ENCODE peak calls at places on chromosomes 3 and 15, in ten cellular contexts. One of them, this sample, is unnamed.

GRCh38 chr3:154251610-154252009 is 72.7 kb downstream of the DHX36 start:
- DNase-seq in HT1080: no peak
- DNase-seq in neural progenitor cell: no peak
- DNase-seq in stimulated activated CD8-positive, alpha-beta memory T cell treated with anti-CD3 and anti-CD28 coated beads, Interleukin-15, amount 100 ng/mL, for 24 hours: no peak
- DNase-seq in body of pancreas: no peak
- DNase-seq in BJ: no peak
- DNase-seq in MM.1S: no peak
- DNase-seq in activated T-helper 1 cell treated with anti-CD3 and anti-CD28 coated beads, Interleukin-2, amount 50 U/mL, for 16 hours: no peak
- DNase-seq in T follicular helper cell: no peak
- DNase-seq in astrocyte of the spinal cord: no peak
- DNase-seq in this sample: no peak

GRCh38 chr15:20341901-20342605 is 199.5 kb downstream of the GOLGA6L6 start:
- DNase-seq in neural progenitor cell: peak; percentile 45
- DNase-seq in HT1080: no peak
- DNase-seq in astrocyte of the spinal cord: no peak
- DNase-seq in body of pancreas: peak; percentile 73
- DNase-seq in T follicular helper cell: no peak
- DNase-seq in BJ: no peak
- DNase-seq in stimulated activated CD8-positive, alpha-beta memory T cell treated with anti-CD3 and anti-CD28 coated beads, Interleukin-15, amount 100 ng/mL, for 24 hours: no peak
- DNase-seq in MM.1S: peak; percentile 6
- DNase-seq in activated T-helper 1 cell treated with anti-CD3 and anti-CD28 coated beads, Interleukin-2, amount 50 U/mL, for 16 hours: no peak
- DNase-seq in this sample: peak; percentile 2

GRCh38 chr3:48347500-48347899 is 14.0 kb upstream of the SPINK8 start:
- DNase-seq in body of pancreas: no peak
- DNase-seq in BJ: no peak
- DNase-seq in T follicular helper cell: no peak
- DNase-seq in astrocyte of the spinal cord: no peak
- DNase-seq in MM.1S: no peak
- DNase-seq in neural progenitor cell: no peak
- DNase-seq in stimulated activated CD8-positive, alpha-beta memory T cell treated with anti-CD3 and anti-CD28 coated beads, Interleukin-15, amount 100 ng/mL, for 24 hours: no peak
- DNase-seq in HT1080: no peak
- DNase-seq in activated T-helper 1 cell treated with anti-CD3 and anti-CD28 coated beads, Interleukin-2, amount 50 U/mL, for 16 hours: no peak
- DNase-seq in this sample: no peak

GRCh38 chr3:63861306-63861705 is 2.3 kb downstream of the THOC7 start:
- DNase-seq in neural progenitor cell: no peak
- DNase-seq in astrocyte of the spinal cord: no peak
- DNase-seq in stimulated activated CD8-positive, alpha-beta memory T cell treated with anti-CD3 and anti-CD28 coated beads, Interleukin-15, amount 100 ng/mL, for 24 hours: no peak
- DNase-seq in HT1080: no peak
- DNase-seq in activated T-helper 1 cell treated with anti-CD3 and anti-CD28 coated beads, Interleukin-2, amount 50 U/mL, for 16 hours: no peak
- DNase-seq in T follicular helper cell: no peak
- DNase-seq in BJ: no peak
- DNase-seq in MM.1S: no peak
- DNase-seq in body of pancreas: no peak
- DNase-seq in this sample: no peak

GRCh38 chr15:69568621-69569020 is 116.0 kb downstream of the RPLP1 start:
- DNase-seq in stimulated activated CD8-positive, alpha-beta memory T cell treated with anti-CD3 and anti-CD28 coated beads, Interleukin-15, amount 100 ng/mL, for 24 hours: no peak
- DNase-seq in MM.1S: no peak
- DNase-seq in body of pancreas: no peak
- DNase-seq in HT1080: peak; percentile 55
- DNase-seq in T follicular helper cell: no peak
- DNase-seq in neural progenitor cell: no peak
- DNase-seq in BJ: peak; percentile 27
- DNase-seq in astrocyte of the spinal cord: peak; percentile 65
- DNase-seq in activated T-helper 1 cell treated with anti-CD3 and anti-CD28 coated beads, Interleukin-2, amount 50 U/mL, for 16 hours: no peak
- DNase-seq in this sample: no peak

GRCh38 chr15:57017024-57017423 is 98.6 kb downstream of the TCF12 start:
- DNase-seq in MM.1S: no peak
- DNase-seq in neural progenitor cell: peak; percentile 27
- DNase-seq in astrocyte of the spinal cord: no peak
- DNase-seq in stimulated activated CD8-positive, alpha-beta memory T cell treated with anti-CD3 and anti-CD28 coated beads, Interleukin-15, amount 100 ng/mL, for 24 hours: no peak
- DNase-seq in BJ: no peak
- DNase-seq in body of pancreas: no peak
- DNase-seq in activated T-helper 1 cell treated with anti-CD3 and anti-CD28 coated beads, Interleukin-2, amount 50 U/mL, for 16 hours: no peak
- DNase-seq in HT1080: peak; percentile 16
- DNase-seq in T follicular helper cell: no peak
- DNase-seq in this sample: no peak

GRCh38 chr3:171125010-171125409 is 98.5 kb upstream of the SLC2A2 start:
- DNase-seq in astrocyte of the spinal cord: no peak
- DNase-seq in body of pancreas: no peak
- DNase-seq in stimulated activated CD8-positive, alpha-beta memory T cell treated with anti-CD3 and anti-CD28 coated beads, Interleukin-15, amount 100 ng/mL, for 24 hours: no peak
- DNase-seq in BJ: no peak
- DNase-seq in neural progenitor cell: no peak
- DNase-seq in MM.1S: no peak
- DNase-seq in HT1080: no peak
- DNase-seq in T follicular helper cell: no peak
- DNase-seq in activated T-helper 1 cell treated with anti-CD3 and anti-CD28 coated beads, Interleukin-2, amount 50 U/mL, for 16 hours: no peak
- DNase-seq in this sample: no peak

GRCh38 chr15:90219421-90220141 is 14.2 kb downstream of the CIB1 start:
- DNase-seq in BJ: no peak
- DNase-seq in T follicular helper cell: peak; percentile 34
- DNase-seq in body of pancreas: peak; percentile 67
- DNase-seq in neural progenitor cell: peak; percentile 76
- DNase-seq in HT1080: no peak
- DNase-seq in stimulated activated CD8-positive, alpha-beta memory T cell treated with anti-CD3 and anti-CD28 coated beads, Interleukin-15, amount 100 ng/mL, for 24 hours: peak; percentile 41
- DNase-seq in activated T-helper 1 cell treated with anti-CD3 and anti-CD28 coated beads, Interleukin-2, amount 50 U/mL, for 16 hours: no peak
- DNase-seq in astrocyte of the spinal cord: no peak
- DNase-seq in MM.1S: peak; percentile 9
- DNase-seq in this sample: peak; percentile 79

GRCh38 chr3:196987022-196987421 is 18.4 kb upstream of the PIGZ start:
- DNase-seq in MM.1S: no peak
- DNase-seq in BJ: no peak
- DNase-seq in activated T-helper 1 cell treated with anti-CD3 and anti-CD28 coated beads, Interleukin-2, amount 50 U/mL, for 16 hours: no peak
- DNase-seq in body of pancreas: no peak
- DNase-seq in stimulated activated CD8-positive, alpha-beta memory T cell treated with anti-CD3 and anti-CD28 coated beads, Interleukin-15, amount 100 ng/mL, for 24 hours: no peak
- DNase-seq in neural progenitor cell: no peak
- DNase-seq in HT1080: no peak
- DNase-seq in T follicular helper cell: no peak
- DNase-seq in astrocyte of the spinal cord: no peak
- DNase-seq in this sample: no peak

GRCh38 chr15:41690636-41691035 is 30.4 kb downstream of the MGA start:
- DNase-seq in astrocyte of the spinal cord: no peak
- DNase-seq in BJ: no peak
- DNase-seq in neural progenitor cell: no peak
- DNase-seq in MM.1S: no peak
- DNase-seq in HT1080: no peak
- DNase-seq in T follicular helper cell: no peak
- DNase-seq in stimulated activated CD8-positive, alpha-beta memory T cell treated with anti-CD3 and anti-CD28 coated beads, Interleukin-15, amount 100 ng/mL, for 24 hours: no peak
- DNase-seq in activated T-helper 1 cell treated with anti-CD3 and anti-CD28 coated beads, Interleukin-2, amount 50 U/mL, for 16 hours: no peak
- DNase-seq in body of pancreas: no peak
- DNase-seq in this sample: no peak

GRCh38 chr15:36755341-36755740 is 175.9 kb downstream of the CDIN1 start:
- DNase-seq in neural progenitor cell: no peak
- DNase-seq in astrocyte of the spinal cord: no peak
- DNase-seq in T follicular helper cell: no peak
- DNase-seq in activated T-helper 1 cell treated with anti-CD3 and anti-CD28 coated beads, Interleukin-2, amount 50 U/mL, for 16 hours: no peak
- DNase-seq in HT1080: no peak
- DNase-seq in BJ: no peak
- DNase-seq in MM.1S: no peak
- DNase-seq in stimulated activated CD8-positive, alpha-beta memory T cell treated with anti-CD3 and anti-CD28 coated beads, Interleukin-15, amount 100 ng/mL, for 24 hours: no peak
- DNase-seq in body of pancreas: no peak
- DNase-seq in this sample: no peak

GRCh38 chr3:194944526-194944925 is 258.8 kb downstream of the FAM43A start:
- DNase-seq in BJ: no peak
- DNase-seq in HT1080: no peak
- DNase-seq in T follicular helper cell: no peak
- DNase-seq in astrocyte of the spinal cord: no peak
- DNase-seq in body of pancreas: no peak
- DNase-seq in neural progenitor cell: no peak
- DNase-seq in MM.1S: no peak
- DNase-seq in stimulated activated CD8-positive, alpha-beta memory T cell treated with anti-CD3 and anti-CD28 coated beads, Interleukin-15, amount 100 ng/mL, for 24 hours: no peak
- DNase-seq in activated T-helper 1 cell treated with anti-CD3 and anti-CD28 coated beads, Interleukin-2, amount 50 U/mL, for 16 hours: no peak
- DNase-seq in this sample: no peak

GRCh38 chr3:49602877-49603411 is 48.7 kb downstream of the BSN start:
- DNase-seq in T follicular helper cell: peak; percentile 25
- DNase-seq in astrocyte of the spinal cord: no peak
- DNase-seq in BJ: no peak
- DNase-seq in neural progenitor cell: no peak
- DNase-seq in HT1080: peak; percentile 53
- DNase-seq in body of pancreas: no peak
- DNase-seq in activated T-helper 1 cell treated with anti-CD3 and anti-CD28 coated beads, Interleukin-2, amount 50 U/mL, for 16 hours: peak; percentile 26
- DNase-seq in stimulated activated CD8-positive, alpha-beta memory T cell treated with anti-CD3 and anti-CD28 coated beads, Interleukin-15, amount 100 ng/mL, for 24 hours: peak; percentile 20
- DNase-seq in MM.1S: no peak
- DNase-seq in this sample: no peak

GRCh38 chr3:68057637-68058320 is 403.4 kb upstream of the SUCLG2 start:
- DNase-seq in activated T-helper 1 cell treated with anti-CD3 and anti-CD28 coated beads, Interleukin-2, amount 50 U/mL, for 16 hours: peak; percentile 45
- DNase-seq in HT1080: no peak
- DNase-seq in T follicular helper cell: peak; percentile 66
- DNase-seq in MM.1S: no peak
- DNase-seq in neural progenitor cell: no peak
- DNase-seq in BJ: no peak
- DNase-seq in stimulated activated CD8-positive, alpha-beta memory T cell treated with anti-CD3 and anti-CD28 coated beads, Interleukin-15, amount 100 ng/mL, for 24 hours: no peak
- DNase-seq in astrocyte of the spinal cord: no peak
- DNase-seq in body of pancreas: no peak
- DNase-seq in this sample: no peak

GRCh38 chr3:22371592-22372291 is 620.7 kb upstream of the ZNF385D start:
- DNase-seq in activated T-helper 1 cell treated with anti-CD3 and anti-CD28 coated beads, Interleukin-2, amount 50 U/mL, for 16 hours: no peak
- DNase-seq in MM.1S: no peak
- DNase-seq in body of pancreas: peak; percentile 7
- DNase-seq in BJ: no peak
- DNase-seq in HT1080: no peak
- DNase-seq in T follicular helper cell: no peak
- DNase-seq in neural progenitor cell: peak; percentile 49
- DNase-seq in astrocyte of the spinal cord: no peak
- DNase-seq in stimulated activated CD8-positive, alpha-beta memory T cell treated with anti-CD3 and anti-CD28 coated beads, Interleukin-15, amount 100 ng/mL, for 24 hours: no peak
- DNase-seq in this sample: no peak

GRCh38 chr3:128346562-128346961 is 120.1 kb downstream of the DNAJB8 start:
- DNase-seq in astrocyte of the spinal cord: no peak
- DNase-seq in neural progenitor cell: no peak
- DNase-seq in MM.1S: no peak
- DNase-seq in stimulated activated CD8-positive, alpha-beta memory T cell treated with anti-CD3 and anti-CD28 coated beads, Interleukin-15, amount 100 ng/mL, for 24 hours: no peak
- DNase-seq in body of pancreas: no peak
- DNase-seq in HT1080: no peak
- DNase-seq in BJ: no peak
- DNase-seq in T follicular helper cell: no peak
- DNase-seq in activated T-helper 1 cell treated with anti-CD3 and anti-CD28 coated beads, Interleukin-2, amount 50 U/mL, for 16 hours: no peak
- DNase-seq in this sample: no peak

GRCh38 chr3:40191850-40192448 is 117.6 kb upstream of the EIF1B start:
- DNase-seq in neural progenitor cell: peak; percentile 59
- DNase-seq in MM.1S: peak; percentile 60
- DNase-seq in HT1080: peak; percentile 46
- DNase-seq in stimulated activated CD8-positive, alpha-beta memory T cell treated with anti-CD3 and anti-CD28 coated beads, Interleukin-15, amount 100 ng/mL, for 24 hours: peak; percentile 17
- DNase-seq in activated T-helper 1 cell treated with anti-CD3 and anti-CD28 coated beads, Interleukin-2, amount 50 U/mL, for 16 hours: peak; percentile 26
- DNase-seq in astrocyte of the spinal cord: peak; percentile 50
- DNase-seq in T follicular helper cell: peak; percentile 20
- DNase-seq in BJ: no peak
- DNase-seq in body of pancreas: peak; percentile 75
- DNase-seq in this sample: peak; percentile 72

GRCh38 chr3:167913218-167913902 is 177.8 kb downstream of the SERPINI1 start:
- DNase-seq in T follicular helper cell: no peak
- DNase-seq in MM.1S: no peak
- DNase-seq in neural progenitor cell: peak; percentile 48
- DNase-seq in body of pancreas: no peak
- DNase-seq in HT1080: peak; percentile 79
- DNase-seq in activated T-helper 1 cell treated with anti-CD3 and anti-CD28 coated beads, Interleukin-2, amount 50 U/mL, for 16 hours: no peak
- DNase-seq in stimulated activated CD8-positive, alpha-beta memory T cell treated with anti-CD3 and anti-CD28 coated beads, Interleukin-15, amount 100 ng/mL, for 24 hours: no peak
- DNase-seq in astrocyte of the spinal cord: peak; percentile 28
- DNase-seq in BJ: no peak
- DNase-seq in this sample: no peak

GRCh38 chr15:68783226-68784054 is 37.3 kb downstream of the ANP32A start:
- DNase-seq in HT1080: no peak
- DNase-seq in BJ: no peak
- DNase-seq in T follicular helper cell: peak; percentile 57
- DNase-seq in stimulated activated CD8-positive, alpha-beta memory T cell treated with anti-CD3 and anti-CD28 coated beads, Interleukin-15, amount 100 ng/mL, for 24 hours: no peak
- DNase-seq in neural progenitor cell: peak; percentile 53
- DNase-seq in MM.1S: peak; percentile 47
- DNase-seq in body of pancreas: peak; percentile 81
- DNase-seq in astrocyte of the spinal cord: no peak
- DNase-seq in activated T-helper 1 cell treated with anti-CD3 and anti-CD28 coated beads, Interleukin-2, amount 50 U/mL, for 16 hours: peak; percentile 44
- DNase-seq in this sample: peak; percentile 74

GRCh38 chr3:189316296-189317019 is 144.7 kb downstream of the TPRG1 start:
- DNase-seq in neural progenitor cell: no peak
- DNase-seq in body of pancreas: no peak
- DNase-seq in MM.1S: no peak
- DNase-seq in activated T-helper 1 cell treated with anti-CD3 and anti-CD28 coated beads, Interleukin-2, amount 50 U/mL, for 16 hours: no peak
- DNase-seq in HT1080: no peak
- DNase-seq in astrocyte of the spinal cord: no peak
- DNase-seq in T follicular helper cell: no peak
- DNase-seq in BJ: no peak
- DNase-seq in stimulated activated CD8-positive, alpha-beta memory T cell treated with anti-CD3 and anti-CD28 coated beads, Interleukin-15, amount 100 ng/mL, for 24 hours: no peak
- DNase-seq in this sample: no peak

GRCh38 chr3:43256714-43257461 is 29.5 kb upstream of the SNRK start:
- DNase-seq in activated T-helper 1 cell treated with anti-CD3 and anti-CD28 coated beads, Interleukin-2, amount 50 U/mL, for 16 hours: no peak
- DNase-seq in neural progenitor cell: no peak
- DNase-seq in stimulated activated CD8-positive, alpha-beta memory T cell treated with anti-CD3 and anti-CD28 coated beads, Interleukin-15, amount 100 ng/mL, for 24 hours: no peak
- DNase-seq in astrocyte of the spinal cord: no peak
- DNase-seq in HT1080: no peak
- DNase-seq in body of pancreas: no peak
- DNase-seq in BJ: no peak
- DNase-seq in T follicular helper cell: no peak
- DNase-seq in MM.1S: no peak
- DNase-seq in this sample: no peak

GRCh38 chr3:32106929-32107362 is 526 bp downstream of the GPD1L start:
- DNase-seq in astrocyte of the spinal cord: peak; percentile 7
- DNase-seq in BJ: no peak
- DNase-seq in HT1080: no peak
- DNase-seq in stimulated activated CD8-positive, alpha-beta memory T cell treated with anti-CD3 and anti-CD28 coated beads, Interleukin-15, amount 100 ng/mL, for 24 hours: peak; percentile 1
- DNase-seq in body of pancreas: peak; percentile 78
- DNase-seq in neural progenitor cell: peak; percentile 24
- DNase-seq in T follicular helper cell: no peak
- DNase-seq in MM.1S: no peak
- DNase-seq in activated T-helper 1 cell treated with anti-CD3 and anti-CD28 coated beads, Interleukin-2, amount 50 U/mL, for 16 hours: peak; percentile 7
- DNase-seq in this sample: no peak

GRCh38 chr3:65402597-65402996 is 636.1 kb downstream of the MAGI1 start:
- DNase-seq in stimulated activated CD8-positive, alpha-beta memory T cell treated with anti-CD3 and anti-CD28 coated beads, Interleukin-15, amount 100 ng/mL, for 24 hours: no peak
- DNase-seq in T follicular helper cell: no peak
- DNase-seq in body of pancreas: peak; percentile 15
- DNase-seq in astrocyte of the spinal cord: peak; percentile 88
- DNase-seq in BJ: peak; percentile 51
- DNase-seq in neural progenitor cell: no peak
- DNase-seq in HT1080: peak; percentile 99
- DNase-seq in activated T-helper 1 cell treated with anti-CD3 and anti-CD28 coated beads, Interleukin-2, amount 50 U/mL, for 16 hours: no peak
- DNase-seq in MM.1S: no peak
- DNase-seq in this sample: no peak

GRCh38 chr3:113249111-113249510 is 37.8 kb downstream of the BOC start:
- DNase-seq in stimulated activated CD8-positive, alpha-beta memory T cell treated with anti-CD3 and anti-CD28 coated beads, Interleukin-15, amount 100 ng/mL, for 24 hours: no peak
- DNase-seq in activated T-helper 1 cell treated with anti-CD3 and anti-CD28 coated beads, Interleukin-2, amount 50 U/mL, for 16 hours: no peak
- DNase-seq in BJ: peak; percentile 67
- DNase-seq in MM.1S: no peak
- DNase-seq in T follicular helper cell: no peak
- DNase-seq in body of pancreas: no peak
- DNase-seq in neural progenitor cell: no peak
- DNase-seq in HT1080: peak; percentile 96
- DNase-seq in astrocyte of the spinal cord: peak; percentile 83
- DNase-seq in this sample: no peak

GRCh38 chr3:169907944-169908343 is 3.4 kb upstream of the SAMD7 start:
- DNase-seq in body of pancreas: no peak
- DNase-seq in BJ: no peak
- DNase-seq in activated T-helper 1 cell treated with anti-CD3 and anti-CD28 coated beads, Interleukin-2, amount 50 U/mL, for 16 hours: no peak
- DNase-seq in T follicular helper cell: no peak
- DNase-seq in MM.1S: no peak
- DNase-seq in HT1080: no peak
- DNase-seq in neural progenitor cell: no peak
- DNase-seq in stimulated activated CD8-positive, alpha-beta memory T cell treated with anti-CD3 and anti-CD28 coated beads, Interleukin-15, amount 100 ng/mL, for 24 hours: no peak
- DNase-seq in astrocyte of the spinal cord: no peak
- DNase-seq in this sample: no peak

GRCh38 chr3:198107840-198108734 is 148.1 kb downstream of the LMLN start:
- DNase-seq in neural progenitor cell: peak; percentile 18
- DNase-seq in astrocyte of the spinal cord: no peak
- DNase-seq in HT1080: peak; percentile 39
- DNase-seq in stimulated activated CD8-positive, alpha-beta memory T cell treated with anti-CD3 and anti-CD28 coated beads, Interleukin-15, amount 100 ng/mL, for 24 hours: no peak
- DNase-seq in MM.1S: no peak
- DNase-seq in T follicular helper cell: no peak
- DNase-seq in body of pancreas: peak; percentile 22
- DNase-seq in BJ: no peak
- DNase-seq in activated T-helper 1 cell treated with anti-CD3 and anti-CD28 coated beads, Interleukin-2, amount 50 U/mL, for 16 hours: no peak
- DNase-seq in this sample: no peak

GRCh38 chr15:100276519-100276918 is 65.3 kb downstream of the ADAMTS17 start:
- DNase-seq in astrocyte of the spinal cord: no peak
- DNase-seq in neural progenitor cell: no peak
- DNase-seq in activated T-helper 1 cell treated with anti-CD3 and anti-CD28 coated beads, Interleukin-2, amount 50 U/mL, for 16 hours: no peak
- DNase-seq in stimulated activated CD8-positive, alpha-beta memory T cell treated with anti-CD3 and anti-CD28 coated beads, Interleukin-15, amount 100 ng/mL, for 24 hours: no peak
- DNase-seq in body of pancreas: no peak
- DNase-seq in T follicular helper cell: no peak
- DNase-seq in HT1080: no peak
- DNase-seq in MM.1S: no peak
- DNase-seq in BJ: no peak
- DNase-seq in this sample: no peak

GRCh38 chr15:73704869-73705645 is 20.9 kb downstream of the CD276 start:
- DNase-seq in stimulated activated CD8-positive, alpha-beta memory T cell treated with anti-CD3 and anti-CD28 coated beads, Interleukin-15, amount 100 ng/mL, for 24 hours: peak; percentile 33
- DNase-seq in astrocyte of the spinal cord: peak; percentile 47
- DNase-seq in HT1080: peak; percentile 60
- DNase-seq in body of pancreas: peak; percentile 70
- DNase-seq in MM.1S: peak; percentile 59
- DNase-seq in BJ: no peak
- DNase-seq in T follicular helper cell: peak; percentile 41
- DNase-seq in activated T-helper 1 cell treated with anti-CD3 and anti-CD28 coated beads, Interleukin-2, amount 50 U/mL, for 16 hours: peak; percentile 36
- DNase-seq in neural progenitor cell: peak; percentile 78
- DNase-seq in this sample: peak; percentile 63